ENCODE peak calls at places on chromosomes 11 and 22, in nine cellular contexts. One of them, this sample, is unnamed.

GRCh38 chr22:38313384-38313955 is 3.8 kb downstream of the CSNK1E start:
- DNase-seq in activated T-helper 1 cell treated with Interleukin-2 at 50 U/mL for 16 hours: no peak
- DNase-seq in activated T-cell treated with anti-CD3 and anti-CD28 coated beads for 24 hours: no peak
- DNase-seq in CD8-positive, alpha-beta memory T cell: no peak
- DNase-seq in A673: peak; percentile 62
- DNase-seq in neural progenitor cell: peak; percentile 39
- DNase-seq in erythroblast: no peak
- DNase-seq in skeletal muscle cell: peak; percentile 92
- DNase-seq in NCI-H1930: no peak
- DNase-seq in this sample: peak; percentile 90

GRCh38 chr11:114027941-114028340 is 31.6 kb upstream of the ZBTB16 start:
- DNase-seq in activated T-helper 1 cell treated with Interleukin-2 at 50 U/mL for 16 hours: no peak
- DNase-seq in activated T-cell treated with anti-CD3 and anti-CD28 coated beads for 24 hours: no peak
- DNase-seq in CD8-positive, alpha-beta memory T cell: no peak
- DNase-seq in A673: peak; percentile 33
- DNase-seq in neural progenitor cell: no peak
- DNase-seq in erythroblast: no peak
- DNase-seq in skeletal muscle cell: no peak
- DNase-seq in NCI-H1930: no peak
- DNase-seq in this sample: no peak

GRCh38 chr22:46180370-46181137 is 30.2 kb downstream of the PPARA start:
- DNase-seq in activated T-helper 1 cell treated with Interleukin-2 at 50 U/mL for 16 hours: no peak
- DNase-seq in activated T-cell treated with anti-CD3 and anti-CD28 coated beads for 24 hours: no peak
- DNase-seq in CD8-positive, alpha-beta memory T cell: no peak
- DNase-seq in A673: no peak
- DNase-seq in neural progenitor cell: no peak
- DNase-seq in erythroblast: peak; percentile 48
- DNase-seq in skeletal muscle cell: no peak
- DNase-seq in NCI-H1930: no peak
- DNase-seq in this sample: no peak

GRCh38 chr22:27045103-27045940 is 387.9 kb downstream of the MIAT start:
- DNase-seq in activated T-helper 1 cell treated with Interleukin-2 at 50 U/mL for 16 hours: no peak
- DNase-seq in activated T-cell treated with anti-CD3 and anti-CD28 coated beads for 24 hours: no peak
- DNase-seq in CD8-positive, alpha-beta memory T cell: no peak
- DNase-seq in A673: peak; percentile 73
- DNase-seq in neural progenitor cell: no peak
- DNase-seq in erythroblast: no peak
- DNase-seq in skeletal muscle cell: peak; percentile 16
- DNase-seq in NCI-H1930: no peak
- DNase-seq in this sample: peak; percentile 69

GRCh38 chr11:93225642-93226041 is 27.9 kb upstream of the SLC36A4 start:
- DNase-seq in activated T-helper 1 cell treated with Interleukin-2 at 50 U/mL for 16 hours: no peak
- DNase-seq in activated T-cell treated with anti-CD3 and anti-CD28 coated beads for 24 hours: no peak
- DNase-seq in CD8-positive, alpha-beta memory T cell: no peak
- DNase-seq in A673: peak; percentile 47
- DNase-seq in neural progenitor cell: no peak
- DNase-seq in erythroblast: peak; percentile 4
- DNase-seq in skeletal muscle cell: no peak
- DNase-seq in NCI-H1930: peak; percentile 27
- DNase-seq in this sample: no peak

GRCh38 chr22:31496735-31497146 is 405 bp downstream of the SFI1 start:
- DNase-seq in activated T-helper 1 cell treated with Interleukin-2 at 50 U/mL for 16 hours: peak; percentile 25
- DNase-seq in activated T-cell treated with anti-CD3 and anti-CD28 coated beads for 24 hours: peak; percentile 23
- DNase-seq in CD8-positive, alpha-beta memory T cell: peak; percentile 35
- DNase-seq in A673: peak; percentile 42
- DNase-seq in neural progenitor cell: no peak
- DNase-seq in erythroblast: peak; percentile 57
- DNase-seq in skeletal muscle cell: no peak
- DNase-seq in NCI-H1930: no peak
- DNase-seq in this sample: no peak

GRCh38 chr11:46701078-46701654 is 335 bp downstream of the ZNF408 start:
- DNase-seq in activated T-helper 1 cell treated with Interleukin-2 at 50 U/mL for 16 hours: no peak
- DNase-seq in activated T-cell treated with anti-CD3 and anti-CD28 coated beads for 24 hours: peak; percentile 7
- DNase-seq in CD8-positive, alpha-beta memory T cell: no peak
- DNase-seq in A673: no peak
- DNase-seq in neural progenitor cell: peak; percentile 44
- DNase-seq in erythroblast: peak; percentile 49
- DNase-seq in skeletal muscle cell: no peak
- DNase-seq in NCI-H1930: no peak
- DNase-seq in this sample: no peak

GRCh38 chr11:2173761-2174160 is 2.1 kb upstream of the TH start:
- DNase-seq in activated T-helper 1 cell treated with Interleukin-2 at 50 U/mL for 16 hours: no peak
- DNase-seq in activated T-cell treated with anti-CD3 and anti-CD28 coated beads for 24 hours: no peak
- DNase-seq in CD8-positive, alpha-beta memory T cell: no peak
- DNase-seq in A673: no peak
- DNase-seq in neural progenitor cell: no peak
- DNase-seq in erythroblast: no peak
- DNase-seq in skeletal muscle cell: no peak
- DNase-seq in NCI-H1930: no peak
- DNase-seq in this sample: no peak

GRCh38 chr11:112464949-112465348 is 204.3 kb upstream of the PLET1 start:
- DNase-seq in activated T-helper 1 cell treated with Interleukin-2 at 50 U/mL for 16 hours: no peak
- DNase-seq in activated T-cell treated with anti-CD3 and anti-CD28 coated beads for 24 hours: no peak
- DNase-seq in CD8-positive, alpha-beta memory T cell: no peak
- DNase-seq in A673: no peak
- DNase-seq in neural progenitor cell: no peak
- DNase-seq in erythroblast: no peak
- DNase-seq in skeletal muscle cell: no peak
- DNase-seq in NCI-H1930: no peak
- DNase-seq in this sample: no peak

GRCh38 chr11:45678962-45679361 is 13.5 kb upstream of the CHST1 start:
- DNase-seq in activated T-helper 1 cell treated with Interleukin-2 at 50 U/mL for 16 hours: no peak
- DNase-seq in activated T-cell treated with anti-CD3 and anti-CD28 coated beads for 24 hours: no peak
- DNase-seq in CD8-positive, alpha-beta memory T cell: no peak
- DNase-seq in A673: no peak
- DNase-seq in neural progenitor cell: no peak
- DNase-seq in erythroblast: no peak
- DNase-seq in skeletal muscle cell: no peak
- DNase-seq in NCI-H1930: no peak
- DNase-seq in this sample: no peak

GRCh38 chr11:102267602-102268001 is 49.7 kb upstream of the BIRC3 start:
- DNase-seq in activated T-helper 1 cell treated with Interleukin-2 at 50 U/mL for 16 hours: no peak
- DNase-seq in activated T-cell treated with anti-CD3 and anti-CD28 coated beads for 24 hours: no peak
- DNase-seq in CD8-positive, alpha-beta memory T cell: no peak
- DNase-seq in A673: no peak
- DNase-seq in neural progenitor cell: no peak
- DNase-seq in erythroblast: no peak
- DNase-seq in skeletal muscle cell: no peak
- DNase-seq in NCI-H1930: no peak
- DNase-seq in this sample: peak; percentile 83

GRCh38 chr22:39174498-39175120 is 22.1 kb upstream of the CBX7 start:
- DNase-seq in activated T-helper 1 cell treated with Interleukin-2 at 50 U/mL for 16 hours: peak; percentile 59
- DNase-seq in activated T-cell treated with anti-CD3 and anti-CD28 coated beads for 24 hours: peak; percentile 45
- DNase-seq in CD8-positive, alpha-beta memory T cell: peak; percentile 53
- DNase-seq in A673: peak; percentile 88
- DNase-seq in neural progenitor cell: peak; percentile 99
- DNase-seq in erythroblast: no peak
- DNase-seq in skeletal muscle cell: peak; percentile 67
- DNase-seq in NCI-H1930: no peak
- DNase-seq in this sample: peak; percentile 43

GRCh38 chr22:44042822-44043221 is 18.7 kb downstream of the PARVB start:
- DNase-seq in activated T-helper 1 cell treated with Interleukin-2 at 50 U/mL for 16 hours: no peak
- DNase-seq in activated T-cell treated with anti-CD3 and anti-CD28 coated beads for 24 hours: no peak
- DNase-seq in CD8-positive, alpha-beta memory T cell: no peak
- DNase-seq in A673: no peak
- DNase-seq in neural progenitor cell: no peak
- DNase-seq in erythroblast: peak; percentile 72
- DNase-seq in skeletal muscle cell: no peak
- DNase-seq in NCI-H1930: no peak
- DNase-seq in this sample: no peak

GRCh38 chr11:623349-623869 is 1.3 kb downstream of the CDHR5 start:
- DNase-seq in activated T-helper 1 cell treated with Interleukin-2 at 50 U/mL for 16 hours: no peak
- DNase-seq in activated T-cell treated with anti-CD3 and anti-CD28 coated beads for 24 hours: no peak
- DNase-seq in CD8-positive, alpha-beta memory T cell: no peak
- DNase-seq in A673: no peak
- DNase-seq in neural progenitor cell: no peak
- DNase-seq in erythroblast: no peak
- DNase-seq in skeletal muscle cell: no peak
- DNase-seq in NCI-H1930: no peak
- DNase-seq in this sample: no peak

GRCh38 chr11:119680899-119681370 is 48.1 kb downstream of the NECTIN1 start:
- DNase-seq in activated T-helper 1 cell treated with Interleukin-2 at 50 U/mL for 16 hours: no peak
- DNase-seq in activated T-cell treated with anti-CD3 and anti-CD28 coated beads for 24 hours: no peak
- DNase-seq in CD8-positive, alpha-beta memory T cell: no peak
- DNase-seq in A673: no peak
- DNase-seq in neural progenitor cell: no peak
- DNase-seq in erythroblast: no peak
- DNase-seq in skeletal muscle cell: no peak
- DNase-seq in NCI-H1930: no peak
- DNase-seq in this sample: no peak

GRCh38 chr11:2193099-2193886 is 21.7 kb upstream of the TH start:
- DNase-seq in activated T-helper 1 cell treated with Interleukin-2 at 50 U/mL for 16 hours: no peak
- DNase-seq in activated T-cell treated with anti-CD3 and anti-CD28 coated beads for 24 hours: no peak
- DNase-seq in CD8-positive, alpha-beta memory T cell: no peak
- DNase-seq in A673: no peak
- DNase-seq in neural progenitor cell: no peak
- DNase-seq in erythroblast: peak; percentile 53
- DNase-seq in skeletal muscle cell: no peak
- DNase-seq in NCI-H1930: no peak
- DNase-seq in this sample: no peak

GRCh38 chr11:89405629-89406028 is 85.5 kb downstream of the NOX4 start:
- DNase-seq in activated T-helper 1 cell treated with Interleukin-2 at 50 U/mL for 16 hours: no peak
- DNase-seq in activated T-cell treated with anti-CD3 and anti-CD28 coated beads for 24 hours: no peak
- DNase-seq in CD8-positive, alpha-beta memory T cell: no peak
- DNase-seq in A673: peak; percentile 19
- DNase-seq in neural progenitor cell: peak; percentile 40
- DNase-seq in erythroblast: no peak
- DNase-seq in skeletal muscle cell: no peak
- DNase-seq in NCI-H1930: no peak
- DNase-seq in this sample: peak; percentile 26

GRCh38 chr22:19879996-19880785 is 25.5 kb upstream of the GNB1L start:
- DNase-seq in activated T-helper 1 cell treated with Interleukin-2 at 50 U/mL for 16 hours: no peak
- DNase-seq in activated T-cell treated with anti-CD3 and anti-CD28 coated beads for 24 hours: no peak
- DNase-seq in CD8-positive, alpha-beta memory T cell: no peak
- DNase-seq in A673: no peak
- DNase-seq in neural progenitor cell: no peak
- DNase-seq in erythroblast: no peak
- DNase-seq in skeletal muscle cell: no peak
- DNase-seq in NCI-H1930: no peak
- DNase-seq in this sample: no peak

GRCh38 chr11:87454246-87454645 is 416.5 kb downstream of the TMEM135 start:
- DNase-seq in activated T-helper 1 cell treated with Interleukin-2 at 50 U/mL for 16 hours: no peak
- DNase-seq in activated T-cell treated with anti-CD3 and anti-CD28 coated beads for 24 hours: no peak
- DNase-seq in CD8-positive, alpha-beta memory T cell: no peak
- DNase-seq in A673: no peak
- DNase-seq in neural progenitor cell: no peak
- DNase-seq in erythroblast: no peak
- DNase-seq in skeletal muscle cell: no peak
- DNase-seq in NCI-H1930: no peak
- DNase-seq in this sample: no peak

GRCh38 chr22:50711446-50712340 is 26.3 kb upstream of the ACR start:
- DNase-seq in activated T-helper 1 cell treated with Interleukin-2 at 50 U/mL for 16 hours: no peak
- DNase-seq in activated T-cell treated with anti-CD3 and anti-CD28 coated beads for 24 hours: no peak
- DNase-seq in CD8-positive, alpha-beta memory T cell: no peak
- DNase-seq in A673: no peak
- DNase-seq in neural progenitor cell: no peak
- DNase-seq in erythroblast: no peak
- DNase-seq in skeletal muscle cell: no peak
- DNase-seq in NCI-H1930: no peak
- DNase-seq in this sample: no peak

GRCh38 chr11:125433454-125434121 is 62.5 kb downstream of the FEZ1 start:
- DNase-seq in activated T-helper 1 cell treated with Interleukin-2 at 50 U/mL for 16 hours: no peak
- DNase-seq in activated T-cell treated with anti-CD3 and anti-CD28 coated beads for 24 hours: no peak
- DNase-seq in CD8-positive, alpha-beta memory T cell: no peak
- DNase-seq in A673: peak; percentile 61
- DNase-seq in neural progenitor cell: peak; percentile 77
- DNase-seq in erythroblast: peak; percentile 14
- DNase-seq in skeletal muscle cell: peak; percentile 24
- DNase-seq in NCI-H1930: no peak
- DNase-seq in this sample: peak; percentile 60

GRCh38 chr11:1407668-1408067 is 17.9 kb downstream of the BRSK2 start:
- DNase-seq in activated T-helper 1 cell treated with Interleukin-2 at 50 U/mL for 16 hours: no peak
- DNase-seq in activated T-cell treated with anti-CD3 and anti-CD28 coated beads for 24 hours: no peak
- DNase-seq in CD8-positive, alpha-beta memory T cell: no peak
- DNase-seq in A673: no peak
- DNase-seq in neural progenitor cell: no peak
- DNase-seq in erythroblast: no peak
- DNase-seq in skeletal muscle cell: no peak
- DNase-seq in NCI-H1930: no peak
- DNase-seq in this sample: no peak

GRCh38 chr11:122733301-122733686 is 77.8 kb downstream of the UBASH3B start:
- DNase-seq in activated T-helper 1 cell treated with Interleukin-2 at 50 U/mL for 16 hours: no peak
- DNase-seq in activated T-cell treated with anti-CD3 and anti-CD28 coated beads for 24 hours: no peak
- DNase-seq in CD8-positive, alpha-beta memory T cell: no peak
- DNase-seq in A673: peak; percentile 44
- DNase-seq in neural progenitor cell: no peak
- DNase-seq in erythroblast: no peak
- DNase-seq in skeletal muscle cell: peak; percentile 93
- DNase-seq in NCI-H1930: no peak
- DNase-seq in this sample: no peak

GRCh38 chr11:134636071-134636470 is 224.0 kb upstream of the B3GAT1 start:
- DNase-seq in activated T-helper 1 cell treated with Interleukin-2 at 50 U/mL for 16 hours: no peak
- DNase-seq in activated T-cell treated with anti-CD3 and anti-CD28 coated beads for 24 hours: no peak
- DNase-seq in CD8-positive, alpha-beta memory T cell: no peak
- DNase-seq in A673: no peak
- DNase-seq in neural progenitor cell: no peak
- DNase-seq in erythroblast: no peak
- DNase-seq in skeletal muscle cell: no peak
- DNase-seq in NCI-H1930: no peak
- DNase-seq in this sample: no peak

GRCh38 chr11:75485742-75486141 is 40.0 kb downstream of the GDPD5 start:
- DNase-seq in activated T-helper 1 cell treated with Interleukin-2 at 50 U/mL for 16 hours: no peak
- DNase-seq in activated T-cell treated with anti-CD3 and anti-CD28 coated beads for 24 hours: no peak
- DNase-seq in CD8-positive, alpha-beta memory T cell: no peak
- DNase-seq in A673: no peak
- DNase-seq in neural progenitor cell: no peak
- DNase-seq in erythroblast: no peak
- DNase-seq in skeletal muscle cell: no peak
- DNase-seq in NCI-H1930: no peak
- DNase-seq in this sample: no peak

GRCh38 chr11:67287355-67288197 is 1.5 kb upstream of the ANKRD13D start:
- DNase-seq in activated T-helper 1 cell treated with Interleukin-2 at 50 U/mL for 16 hours: no peak
- DNase-seq in activated T-cell treated with anti-CD3 and anti-CD28 coated beads for 24 hours: no peak
- DNase-seq in CD8-positive, alpha-beta memory T cell: no peak
- DNase-seq in A673: no peak
- DNase-seq in neural progenitor cell: no peak
- DNase-seq in erythroblast: no peak
- DNase-seq in skeletal muscle cell: no peak
- DNase-seq in NCI-H1930: no peak
- DNase-seq in this sample: no peak

GRCh38 chr11:86488553-86488952 is 113.9 kb downstream of the CCDC81 start:
- DNase-seq in activated T-helper 1 cell treated with Interleukin-2 at 50 U/mL for 16 hours: no peak
- DNase-seq in activated T-cell treated with anti-CD3 and anti-CD28 coated beads for 24 hours: no peak
- DNase-seq in CD8-positive, alpha-beta memory T cell: no peak
- DNase-seq in A673: no peak
- DNase-seq in neural progenitor cell: no peak
- DNase-seq in erythroblast: no peak
- DNase-seq in skeletal muscle cell: no peak
- DNase-seq in NCI-H1930: no peak
- DNase-seq in this sample: no peak

GRCh38 chr22:43478621-43479285 is 66.9 kb downstream of the MPPED1 start:
- DNase-seq in activated T-helper 1 cell treated with Interleukin-2 at 50 U/mL for 16 hours: no peak
- DNase-seq in activated T-cell treated with anti-CD3 and anti-CD28 coated beads for 24 hours: no peak
- DNase-seq in CD8-positive, alpha-beta memory T cell: no peak
- DNase-seq in A673: no peak
- DNase-seq in neural progenitor cell: no peak
- DNase-seq in erythroblast: no peak
- DNase-seq in skeletal muscle cell: no peak
- DNase-seq in NCI-H1930: no peak
- DNase-seq in this sample: no peak

GRCh38 chr22:39933741-39934140 is 26.5 kb upstream of the TMA7B start:
- DNase-seq in activated T-helper 1 cell treated with Interleukin-2 at 50 U/mL for 16 hours: no peak
- DNase-seq in activated T-cell treated with anti-CD3 and anti-CD28 coated beads for 24 hours: no peak
- DNase-seq in CD8-positive, alpha-beta memory T cell: no peak
- DNase-seq in A673: no peak
- DNase-seq in neural progenitor cell: peak; percentile 23
- DNase-seq in erythroblast: no peak
- DNase-seq in skeletal muscle cell: no peak
- DNase-seq in NCI-H1930: no peak
- DNase-seq in this sample: no peak

GRCh38 chr22:19990609-19991394 is 25.8 kb downstream of the ARVCF start:
- DNase-seq in activated T-helper 1 cell treated with Interleukin-2 at 50 U/mL for 16 hours: no peak
- DNase-seq in activated T-cell treated with anti-CD3 and anti-CD28 coated beads for 24 hours: no peak
- DNase-seq in CD8-positive, alpha-beta memory T cell: no peak
- DNase-seq in A673: peak; percentile 63
- DNase-seq in neural progenitor cell: no peak
- DNase-seq in erythroblast: no peak
- DNase-seq in skeletal muscle cell: no peak
- DNase-seq in NCI-H1930: no peak
- DNase-seq in this sample: no peak

GRCh38 chr22:50625568-50626313 is 2.2 kb downstream of the ARSA start:
- DNase-seq in activated T-helper 1 cell treated with Interleukin-2 at 50 U/mL for 16 hours: no peak
- DNase-seq in activated T-cell treated with anti-CD3 and anti-CD28 coated beads for 24 hours: no peak
- DNase-seq in CD8-positive, alpha-beta memory T cell: no peak
- DNase-seq in A673: no peak
- DNase-seq in neural progenitor cell: peak; percentile 50
- DNase-seq in erythroblast: no peak
- DNase-seq in skeletal muscle cell: no peak
- DNase-seq in NCI-H1930: no peak
- DNase-seq in this sample: no peak

This sample was measured in mammary epithelial cell.